ENCODE peak calls at places on chromosome 13, in seven cellular contexts. P, T, C, X, O, L and H are unnamed samples.

GRCh38 chr13:64925727-64926126 is 2304.4 kb downstream of the PCDH9 start:
- DNase-seq in X (no peak), O (no peak), L (no peak), P (no peak), T (no peak), C (no peak), H (no peak)

GRCh38 chr13:42892760-42893159 is 99.3 kb downstream of the EPSTI1 start:
- DNase-seq in X (no peak), O (no peak), T (no peak), C (no peak), L (no peak), P (no peak), H (no peak)

GRCh38 chr13:93284056-93284455 is 57.4 kb downstream of the GPC6 start:
- DNase-seq in O (no peak), X (no peak), P (no peak), C (no peak), T (no peak), L (no peak), H (no peak)

GRCh38 chr13:20197361-20197834 is 4.7 kb upstream of the GJB2 start:
- DNase-seq in X (peak; percentile 59), L (peak; percentile 17), O (no peak), C (no peak), T (peak; percentile 25), P (peak; percentile 41), H (no peak)

GRCh38 chr13:61779456-61779855 is 363.8 kb upstream of the PCDH20 start:
- DNase-seq in C (no peak), T (no peak), X (no peak), O (no peak), P (no peak), L (no peak), H (no peak)

GRCh38 chr13:19685034-19685433 is 51.6 kb downstream of the MPHOSPH8 start:
- DNase-seq in L (no peak), P (peak; percentile 10), C (no peak), X (no peak), O (no peak), T (no peak), H (no peak)

GRCh38 chr13:27481766-27482165 is 31.4 kb upstream of the MTIF3 start:
- DNase-seq in P (peak; percentile 37), O (no peak), X (peak; percentile 65), C (peak; percentile 95), T (no peak), L (peak; percentile 69), H (no peak)

GRCh38 chr13:93244918-93245280 is 18.3 kb downstream of the GPC6 start:
- DNase-seq in C (no peak), L (no peak), O (no peak), T (no peak), P (no peak), X (no peak), H (no peak)

GRCh38 chr13:49779721-49780120 is 12.8 kb downstream of the KPNA3 start:
- DNase-seq in T (no peak), P (no peak), L (no peak), X (no peak), O (no peak), C (no peak), H (no peak)

GRCh38 chr13:49400755-49401659 is 42.9 kb downstream of the CAB39L start:
- DNase-seq in P (no peak), L (no peak), C (no peak), X (peak; percentile 5), O (no peak), T (no peak), H (no peak)

GRCh38 chr13:51837016-51837415 is 8.0 kb downstream of the TMEM272 start:
- DNase-seq in X (no peak), O (no peak), T (no peak), P (no peak), L (no peak), C (no peak), H (no peak)

GRCh38 chr13:27264648-27265047 is 6.0 kb upstream of the RASL11A start:
- DNase-seq in X (no peak), P (no peak), C (no peak), L (no peak), T (no peak), O (no peak), H (no peak)

GRCh38 chr13:108859202-108860012 is 230.0 kb downstream of the MYO16 start:
- DNase-seq in C (no peak), L (no peak), O (no peak), T (no peak), P (no peak), X (no peak), H (no peak)

GRCh38 chr13:113862191-113862765 is 1.6 kb downstream of the GAS6 start:
- DNase-seq in X (no peak), T (no peak), L (no peak), O (no peak), P (no peak), C (peak; percentile 50), H (no peak)

GRCh38 chr13:38872693-38873092 is 117.9 kb downstream of the STOML3 start:
- DNase-seq in P (peak; percentile 35), C (peak; percentile 77), O (no peak), L (peak; percentile 9), X (peak; percentile 41), T (peak; percentile 2), H (peak; percentile 5)

GRCh38 chr13:101399365-101399764 is 16.9 kb downstream of the NALCN start:
- DNase-seq in X (no peak), P (no peak), L (no peak), T (no peak), O (no peak), C (no peak), H (no peak)

GRCh38 chr13:28245465-28245864 is 107.1 kb downstream of the PAN3 start:
- DNase-seq in C (no peak), P (no peak), O (no peak), X (no peak), T (no peak), L (no peak), H (no peak)

GRCh38 chr13:60448907-60449510 is 52.0 kb downstream of the TDRD3 start:
- DNase-seq in L (peak; percentile 34), O (no peak), X (peak; percentile 24), T (no peak), P (peak; percentile 31), C (no peak), H (no peak)

GRCh38 chr13:28707629-28708427 is 10.9 kb downstream of the SLC46A3 start:
- DNase-seq in X (no peak), O (peak; percentile 94), P (no peak), C (no peak), T (no peak), L (no peak), H (no peak)

GRCh38 chr13:40812102-40812501 is 22.7 kb downstream of the SLC25A15 start:
- DNase-seq in T (no peak), X (no peak), C (no peak), P (no peak), O (no peak), L (no peak), H (no peak)

GRCh38 chr13:39370554-39370953 is 232.4 kb downstream of the LHFPL6 start:
- DNase-seq in P (no peak), C (no peak), X (no peak), L (no peak), O (no peak), T (no peak), H (no peak)

GRCh38 chr13:70703755-70704154 is 595.5 kb upstream of the KLHL1 start:
- DNase-seq in X (no peak), O (no peak), C (no peak), P (no peak), L (no peak), T (no peak), H (no peak)
- TF ChIP-seq TAF1 in X (no peak), O (no peak), C (no peak), P (no peak), L (no peak), T (no peak), H (no peak)

DNA sequence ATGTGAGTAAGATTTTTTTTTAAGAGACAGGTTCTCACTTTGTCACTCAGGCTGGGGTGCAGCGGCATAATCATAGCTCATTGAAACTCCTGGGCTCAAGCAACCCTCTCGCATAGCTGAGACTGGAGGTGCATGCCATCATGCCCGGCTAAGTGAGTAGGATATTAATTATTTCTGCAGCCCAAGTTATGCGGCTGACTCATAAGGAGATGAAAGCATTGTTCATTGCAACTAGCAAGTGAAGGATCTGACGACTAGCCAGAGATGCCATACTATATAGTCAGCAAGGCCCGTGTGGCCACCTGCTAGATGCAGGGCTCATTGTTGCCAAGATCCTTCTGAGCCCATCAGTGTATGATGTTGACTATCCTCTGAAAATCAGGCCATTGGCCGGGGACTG is 45.2 kb downstream of the ABCC4 start:
- DNase-seq in X (no peak), P (peak; percentile 23), O (no peak), L (no peak), T (no peak), C (no peak), H (no peak)
- TF ChIP-seq TAF1 in X (no peak), P (no peak), O (no peak), L (no peak), T (no peak), C (no peak), H (no peak)

GRCh38 chr13:111338841-111339240 is 18.4 kb downstream of the TEX29 start:
- DNase-seq in T (no peak), X (no peak), L (no peak), P (no peak), C (no peak), O (no peak), H (no peak)

GRCh38 chr13:111337206-111337605 is 16.8 kb downstream of the TEX29 start:
- DNase-seq in P (no peak), T (no peak), L (no peak), C (no peak), O (no peak), X (no peak), H (no peak)

GRCh38 chr13:111341886-111342285 is 21.4 kb downstream of the TEX29 start:
- DNase-seq in T (no peak), O (no peak), L (no peak), P (no peak), C (no peak), X (no peak), H (no peak)

GRCh38 chr13:111337741-111338140 is 17.3 kb downstream of the TEX29 start:
- DNase-seq in C (no peak), L (no peak), T (no peak), P (no peak), O (no peak), X (no peak), H (no peak)

DNA sequence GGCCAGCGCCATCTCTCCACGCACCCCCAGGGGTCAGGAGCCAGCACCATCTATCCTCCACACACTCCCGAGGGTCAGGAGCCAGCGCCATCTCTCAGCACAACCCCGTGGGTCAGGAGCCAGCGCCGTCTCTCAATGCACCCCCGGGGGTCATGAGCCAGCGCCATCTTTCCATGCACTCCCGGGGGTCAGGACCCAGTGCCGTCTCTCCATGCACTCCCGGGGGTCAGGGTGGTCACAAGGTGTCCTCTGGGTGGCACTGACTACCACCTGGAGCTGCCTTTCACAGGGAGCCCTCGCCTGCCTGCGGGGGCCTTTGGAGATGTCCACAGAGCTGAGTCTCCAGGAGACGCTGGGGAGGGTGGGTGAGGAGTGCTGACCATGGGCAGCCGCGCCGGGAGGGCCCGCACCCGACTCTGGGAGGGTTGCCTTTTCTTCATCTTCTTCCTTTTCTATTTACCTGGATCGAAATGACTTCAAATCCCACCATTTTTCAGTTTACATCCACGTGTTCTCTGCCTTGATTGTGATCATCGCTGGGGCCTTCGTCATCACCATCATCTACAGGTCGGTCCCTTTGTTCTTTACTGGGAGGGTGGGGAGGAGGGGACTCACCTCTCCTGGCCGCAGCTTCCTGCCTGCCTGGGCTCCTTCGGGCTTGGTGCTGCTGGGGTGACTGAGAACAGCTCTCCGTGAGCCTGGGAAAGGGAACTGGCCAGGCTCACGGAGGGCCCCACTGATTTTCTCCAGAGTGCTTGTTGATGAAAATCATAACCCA is 19.1 kb downstream of the TEX29 start:
- DNase-seq in L (no peak), O (no peak), P (no peak), C (no peak), X (no peak), T (no peak), H (no peak)
- TF ChIP-seq TAF1 in L (no peak), O (no peak), P (no peak), C (no peak), X (no peak), T (no peak), H (no peak)

GRCh38 chr13:102651892-102652291 is 43.0 kb downstream of the METTL21C start:
- DNase-seq in C (no peak), L (no peak), O (no peak), T (no peak), P (no peak), X (no peak), H (no peak)
- TF ChIP-seq TAF1 in C (no peak), L (no peak), O (no peak), T (no peak), P (no peak), X (no peak), H (no peak)